ENCODE peak calls at places on chromosomes 4 and X, in nine cellular contexts. P is NCI-H510A; W is activated CD4-positive, alpha-beta memory T cell treated with anti-CD3 and anti-CD28 coated beads, Interleukin-2, amount 10 ng/mL, durations not matched to agents 7 days and 5 days; R is EL; C is NCI-H146; Q is Calu3; J is CD4-positive, alpha-beta T cell; F is AG08396; I is AG10803. O is an unnamed sample.

GRCh38 chr4:24472514-24473308 is 111.6 kb downstream of the DHX15 start:
- DNase-seq in P (peak; percentile 70), W (peak; percentile 65), R (peak; percentile 80), C (peak; percentile 74), Q (peak; percentile 76), J (peak; percentile 52), F (peak; percentile 92), I (peak; percentile 69), O (peak; percentile 55)

GRCh38 chrX:49842603-49843002 is 13.5 kb downstream of the PAGE4 start:
- DNase-seq in P (no peak), W (no peak), R (no peak), C (peak; percentile 11), Q (no peak), J (no peak), F (no peak), I (no peak), O (no peak)

GRCh38 chr4:48575964-48576363 is 85.9 kb downstream of the ZAR1 start:
- DNase-seq in P (no peak), W (no peak), R (peak; percentile 44), C (no peak), Q (no peak), J (no peak), F (peak; percentile 8), I (peak; percentile 23), O (no peak)

GRCh38 chrX:150507251-150507856 is 61.1 kb upstream of the MTM1 start:
- DNase-seq in P (no peak), W (no peak), R (no peak), C (no peak), Q (no peak), J (no peak), F (no peak), I (peak; percentile 14), O (no peak)

GRCh38 chr4:102534845-102535244 is 33.7 kb downstream of the NFKB1 start:
- DNase-seq in P (no peak), W (no peak), R (no peak), C (no peak), Q (no peak), J (no peak), F (no peak), I (no peak), O (no peak)

GRCh38 chr4:85000343-85000742 is 33.9 kb upstream of the WDFY3 start:
- DNase-seq in P (no peak), W (no peak), R (no peak), C (no peak), Q (no peak), J (no peak), F (no peak), I (no peak), O (no peak)

GRCh38 chr4:17736484-17736883 is 44.9 kb downstream of the FAM184B start:
- DNase-seq in P (no peak), W (no peak), R (no peak), C (no peak), Q (no peak), J (no peak), F (no peak), I (no peak), O (no peak)

GRCh38 chr4:121519236-121519838 is 138.5 kb upstream of the QRFPR start:
- DNase-seq in P (no peak), W (no peak), R (no peak), C (no peak), Q (no peak), J (no peak), F (no peak), I (no peak), O (no peak)

GRCh38 chr4:2865381-2865780 is 21.7 kb downstream of the ADD1 start:
- DNase-seq in P (no peak), W (no peak), R (no peak), C (no peak), Q (no peak), J (no peak), F (no peak), I (no peak), O (no peak)

GRCh38 chr4:44760142-44760898 is 34.0 kb upstream of the GNPDA2 start:
- DNase-seq in P (no peak), W (no peak), R (peak; percentile 40), C (peak; percentile 49), Q (peak; percentile 9), J (no peak), F (peak; percentile 12), I (peak; percentile 44), O (no peak)

GRCh38 chr4:47933798-47934197 is 19.4 kb upstream of the NFXL1 start:
- DNase-seq in P (no peak), W (no peak), R (peak; percentile 40), C (peak; percentile 37), Q (no peak), J (no peak), F (peak; percentile 29), I (peak; percentile 51), O (no peak)

GRCh38 chr4:107392380-107392779 is 327.7 kb downstream of the PAPSS1 start:
- DNase-seq in P (no peak), W (no peak), R (no peak), C (no peak), Q (no peak), J (no peak), F (no peak), I (no peak), O (no peak)

GRCh38 chr4:10035130-10035529 is 13.8 kb upstream of the SLC2A9 start:
- DNase-seq in P (no peak), W (no peak), R (no peak), C (no peak), Q (no peak), J (no peak), F (no peak), I (no peak), O (no peak)

GRCh38 chr4:66688674-66689073 is 856.6 kb downstream of the CENPC start:
- DNase-seq in P (no peak), W (no peak), R (peak; percentile 34), C (peak; percentile 1), Q (no peak), J (no peak), F (no peak), I (peak; percentile 3), O (no peak)

GRCh38 chr4:147198411-147199051 is 252.9 kb upstream of the TTC29 start:
- DNase-seq in P (no peak), W (no peak), R (peak; percentile 68), C (no peak), Q (no peak), J (no peak), F (no peak), I (peak; percentile 28), O (no peak)

GRCh38 chrX:115337735-115338134 is 48.2 kb downstream of the LUZP4 start:
- DNase-seq in P (no peak), W (no peak), R (peak; percentile 19), C (no peak), Q (no peak), J (no peak), F (peak; percentile 9), I (peak; percentile 89), O (no peak)

GRCh38 chrX:145832796-145833195 is 15.2 kb downstream of the SLITRK2 start:
- DNase-seq in P (no peak), W (no peak), R (no peak), C (no peak), Q (no peak), J (no peak), F (no peak), I (no peak), O (no peak)

GRCh38 chrX:94871640-94872039 is 1197.6 kb downstream of the FAM133A start:
- DNase-seq in P (no peak), W (no peak), R (no peak), C (no peak), Q (no peak), J (no peak), F (no peak), I (no peak), O (no peak)

GRCh38 chr4:161097821-161098220 is 1066.0 kb downstream of the FSTL5 start:
- DNase-seq in P (no peak), W (no peak), R (no peak), C (no peak), Q (no peak), J (no peak), F (no peak), I (no peak), O (no peak)

O was measured in T-helper 1 cell.